ENCODE peak calls at places on chromosome X, in eight cellular contexts. E is lower lobe of right lung, K is astrocyte of the cerebellum, J is AG09309, U is fibroblast of mammary gland, T is HFF-Myc, D is lower leg skin, B is progenitor cell of endocrine pancreas. X is an unnamed sample.

GRCh38 chrX:105219454-105220401 is 766 bp downstream of the TEX13A start:
- DNase-seq in U (no peak), D (no peak), T (no peak), E (no peak), B (no peak), K (no peak), J (no peak), X (no peak)

GRCh38 chrX:99722094-99722493 is 688.0 kb downstream of the PCDH19 start:
- DNase-seq in U (no peak), T (no peak), K (no peak), B (no peak), D (no peak), E (no peak), J (no peak), X (no peak)

GRCh38 chrX:108671526-108671925 is 64.8 kb downstream of the IRS4 start:
- DNase-seq in K (no peak), J (no peak), E (no peak), U (no peak), D (no peak), B (no peak), T (no peak), X (no peak)

GRCh38 chrX:10833299-10834169 is 213.1 kb upstream of the MID1 start:
- DNase-seq in U (peak), B (peak), K (no peak), D (peak), J (no peak), T (no peak), E (peak), X (peak)

GRCh38 chrX:151098996-151099395 is 77.4 kb upstream of the GPR50 start:
- DNase-seq in D (no peak), E (no peak), U (no peak), B (no peak), K (no peak), T (no peak), J (no peak), X (no peak)

GRCh38 chrX:120746153-120746552 is 116.3 kb upstream of the C1GALT1C1 start:
- DNase-seq in T (no peak), E (no peak), K (no peak), D (no peak), J (no peak), U (no peak), B (no peak), X (no peak)

GRCh38 chrX:118480172-118480571 is 15.4 kb upstream of the DOCK11 start:
- DNase-seq in J (no peak), K (no peak), B (no peak), U (no peak), T (peak), D (no peak), E (no peak), X (no peak)

GRCh38 chrX:81121513-81122363 is 80.0 kb downstream of the HMGN5 start:
- DNase-seq in K (peak), T (peak), E (peak), J (peak), B (peak), U (peak), D (peak), X (peak)

GRCh38 chrX:17521871-17522693 is 147.1 kb downstream of the NHS start:
- DNase-seq in U (peak), D (no peak), J (no peak), B (no peak), E (no peak), T (peak), K (no peak), X (no peak)

GRCh38 chrX:12986886-12987285 is 12.0 kb downstream of the TMSB4X start:
- DNase-seq in D (no peak), U (no peak), E (no peak), T (no peak), B (no peak), J (no peak), K (no peak), X (no peak)

GRCh38 chrX:96918864-96919263 is 35.2 kb downstream of the RPA4 start:
- DNase-seq in E (no peak), B (no peak), D (no peak), U (no peak), J (no peak), T (no peak), K (no peak), X (no peak)

GRCh38 chrX:153457136-153457825 is 11.4 kb upstream of the TREX2 start:
- DNase-seq in U (no peak), D (no peak), E (no peak), K (no peak), T (no peak), B (no peak), J (no peak), X (no peak)

GRCh38 chrX:7147431-7147977 is at the start of gene STS:
- DNase-seq in K (no peak), D (peak), J (no peak), U (peak), B (peak), T (no peak), E (peak), X (no peak)

GRCh38 chrX:43958529-43958928 is 14.7 kb downstream of the NDP start:
- DNase-seq in E (no peak), T (peak), K (peak), J (peak), D (no peak), U (peak), B (no peak), X (no peak)

GRCh38 chrX:56975611-56976010 is 19.7 kb downstream of the SPIN3 start:
- DNase-seq in J (no peak), K (no peak), U (peak), D (no peak), E (no peak), T (no peak), B (no peak), X (no peak)

GRCh38 chrX:119502727-119503483 is 34.7 kb downstream of the SLC25A5 start:
- DNase-seq in U (peak), B (no peak), D (peak), J (no peak), E (peak), K (no peak), T (no peak), X (no peak)

GRCh38 chrX:137031517-137032377 is 2.0 kb downstream of the GPR101 start:
- DNase-seq in U (peak), T (peak), K (no peak), E (no peak), J (no peak), B (no peak), D (no peak), X (no peak)

GRCh38 chrX:38561126-38561868 is at the start of gene TSPAN7:
- DNase-seq in B (peak), T (no peak), D (peak), K (no peak), E (peak), U (peak), J (no peak), X (peak)

GRCh38 chrX:72123471-72124185 is 8.1 kb downstream of the RTL5 start:
- DNase-seq in E (peak), U (no peak), K (no peak), T (no peak), B (no peak), J (no peak), D (peak), X (no peak)

GRCh38 chrX:38205037-38205436 is 15.6 kb downstream of the SRPX start:
- DNase-seq in D (no peak), K (no peak), B (no peak), J (no peak), U (no peak), E (no peak), T (no peak), X (no peak)

GRCh38 chrX:74578137-74578536 is 36.3 kb downstream of the RLIM start:
- DNase-seq in J (no peak), U (no peak), K (no peak), E (no peak), B (no peak), T (no peak), D (no peak), X (no peak)

GRCh38 chrX:10288400-10288799 is 131.6 kb downstream of the CLCN4 start:
- DNase-seq in U (no peak), D (no peak), J (no peak), B (no peak), T (no peak), K (peak), E (no peak), X (no peak)

GRCh38 chrX:17635231-17635630 is 102.1 kb upstream of the SCML1 start:
- DNase-seq in E (no peak), T (no peak), D (no peak), K (no peak), U (no peak), B (peak), J (no peak), X (no peak)

GRCh38 chrX:103608305-103608963 is 671 bp downstream of the TCEAL3 start:
- DNase-seq in E (peak), D (no peak), K (no peak), J (no peak), U (no peak), T (no peak), B (no peak), X (no peak)

GRCh38 chrX:13851996-13852695 is 35.3 kb upstream of the GPM6B start:
- DNase-seq in J (no peak), T (no peak), E (no peak), D (no peak), U (no peak), B (no peak), K (no peak), X (no peak)

GRCh38 chrX:72027024-72027913 is 104.4 kb downstream of the RTL5 start:
- DNase-seq in J (no peak), K (no peak), U (no peak), B (no peak), D (peak), E (no peak), T (no peak), X (no peak)

GRCh38 chrX:41870719-41871151 is 52.6 kb downstream of the CASK start:
- DNase-seq in E (peak), K (no peak), D (no peak), U (no peak), T (no peak), B (no peak), J (no peak), X (no peak)

DNA sequence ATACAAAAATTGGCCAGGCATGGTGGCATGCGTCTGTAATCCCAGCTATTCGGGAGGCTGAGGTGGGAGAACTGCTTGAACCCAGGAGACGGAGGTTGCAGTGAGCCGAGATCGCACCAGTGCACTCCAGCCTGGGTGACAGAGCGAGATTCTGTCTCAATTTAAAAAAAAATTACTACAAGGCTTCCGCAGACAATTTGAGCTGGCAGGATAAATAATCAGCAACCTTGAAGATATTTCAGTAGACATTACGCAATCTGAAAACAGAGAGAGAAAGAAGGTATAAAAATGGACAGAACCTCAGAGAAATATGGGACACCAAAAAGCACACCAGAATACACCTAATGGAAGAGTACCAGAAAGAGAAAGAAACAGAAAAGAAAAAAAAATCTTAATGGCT is 25.3 kb downstream of the HS6ST2 start:
- DNase-seq in T (no peak), B (no peak), K (no peak), U (no peak), J (no peak), E (no peak), D (no peak), X (no peak)
- TF ChIP-seq CTCF in T (no peak), B (no peak), K (no peak), U (no peak), J (no peak), E (no peak), D (no peak), X (no peak)

DNA sequence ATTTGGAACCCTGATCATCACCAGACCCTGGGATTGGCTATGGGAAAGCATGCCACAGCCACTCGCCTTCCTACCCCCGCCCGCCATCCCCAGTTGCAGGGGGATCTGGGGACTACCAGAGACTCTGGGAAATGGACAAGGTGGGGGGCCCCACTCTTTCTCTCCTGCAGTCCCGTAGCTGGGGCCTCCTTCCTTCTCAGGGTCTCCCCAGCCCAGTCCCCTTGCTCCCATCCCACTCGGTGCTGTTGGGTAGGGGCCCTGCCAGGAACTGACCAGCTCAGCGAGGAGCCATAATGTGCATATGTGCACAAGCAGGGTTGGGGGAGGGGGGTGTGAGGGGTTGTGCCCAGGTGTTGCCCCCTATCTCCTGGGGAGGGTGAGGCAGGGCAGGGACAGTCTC is 3.4 kb upstream of the USP11 start:
- DNase-seq in J (no peak), T (no peak), U (no peak), K (no peak), B (no peak), E (no peak), D (peak), X (no peak)
- TF ChIP-seq CTCF in J (no peak), T (no peak), U (no peak), K (no peak), B (no peak), E (no peak), D (no peak), X (no peak)

GRCh38 chrX:115900425-115900824 is 270.1 kb upstream of the AGTR2 start:
- DNase-seq in J (no peak), K (no peak), E (no peak), B (no peak), D (no peak), T (no peak), U (no peak), X (no peak)

GRCh38 chrX:115897956-115898355 is 272.6 kb upstream of the AGTR2 start:
- DNase-seq in D (no peak), T (no peak), K (no peak), J (no peak), B (no peak), U (no peak), E (no peak), X (no peak)

GRCh38 chrX:115896362-115896761 is 274.2 kb upstream of the AGTR2 start:
- DNase-seq in D (no peak), T (no peak), U (no peak), K (no peak), B (no peak), E (no peak), J (no peak), X (no peak)

GRCh38 chrX:115895678-115896329 is 274.7 kb upstream of the AGTR2 start:
- DNase-seq in B (no peak), T (no peak), U (no peak), D (no peak), E (no peak), J (no peak), K (no peak), X (no peak)

GRCh38 chrX:115898382-115899001 is 272.1 kb upstream of the AGTR2 start:
- DNase-seq in T (no peak), B (no peak), K (no peak), J (no peak), D (no peak), E (no peak), U (peak), X (no peak)
- TF ChIP-seq CTCF in T (no peak), B (peak), K (no peak), J (peak), D (no peak), E (no peak), U (peak), X (no peak)

DNA sequence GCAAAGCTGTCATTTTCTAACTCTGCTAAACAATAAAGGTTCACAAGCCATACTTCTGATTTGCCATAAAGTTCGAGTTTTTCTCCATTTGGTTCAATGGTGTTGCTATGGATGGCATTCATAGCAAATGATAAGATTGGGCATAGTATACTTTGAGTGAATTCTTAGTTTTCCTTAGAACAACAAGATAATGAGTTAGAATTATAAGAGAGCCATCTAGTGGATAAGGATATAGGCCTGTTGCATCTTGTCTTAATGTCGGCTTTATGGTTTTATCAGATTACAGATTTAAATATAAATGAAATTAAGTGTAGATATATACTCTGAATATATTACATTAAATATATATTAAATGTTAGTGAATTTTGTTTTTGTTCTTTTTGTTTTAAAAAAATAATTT is 644.6 kb downstream of the IL1RAPL1 start:
- DNase-seq in T (no peak), U (peak), J (no peak), B (no peak), E (no peak), K (no peak), D (no peak), X (no peak)
- TF ChIP-seq CTCF in T (peak), U (peak), J (no peak), B (peak), E (no peak), K (no peak), D (no peak), X (no peak)

GRCh38 chrX:28552322-28552721 is 34.9 kb upstream of the IL1RAPL1 start:
- DNase-seq in E (no peak), B (no peak), J (no peak), K (no peak), U (peak), T (no peak), D (no peak), X (no peak)

GRCh38 chrX:28549839-28550238 is 37.4 kb upstream of the IL1RAPL1 start:
- DNase-seq in K (no peak), T (no peak), B (no peak), E (no peak), U (no peak), J (no peak), D (no peak), X (no peak)

GRCh38 chrX:28552882-28553829 is 34.1 kb upstream of the IL1RAPL1 start:
- DNase-seq in U (no peak), K (no peak), T (no peak), E (no peak), D (no peak), B (no peak), J (no peak), X (no peak)

DNA sequence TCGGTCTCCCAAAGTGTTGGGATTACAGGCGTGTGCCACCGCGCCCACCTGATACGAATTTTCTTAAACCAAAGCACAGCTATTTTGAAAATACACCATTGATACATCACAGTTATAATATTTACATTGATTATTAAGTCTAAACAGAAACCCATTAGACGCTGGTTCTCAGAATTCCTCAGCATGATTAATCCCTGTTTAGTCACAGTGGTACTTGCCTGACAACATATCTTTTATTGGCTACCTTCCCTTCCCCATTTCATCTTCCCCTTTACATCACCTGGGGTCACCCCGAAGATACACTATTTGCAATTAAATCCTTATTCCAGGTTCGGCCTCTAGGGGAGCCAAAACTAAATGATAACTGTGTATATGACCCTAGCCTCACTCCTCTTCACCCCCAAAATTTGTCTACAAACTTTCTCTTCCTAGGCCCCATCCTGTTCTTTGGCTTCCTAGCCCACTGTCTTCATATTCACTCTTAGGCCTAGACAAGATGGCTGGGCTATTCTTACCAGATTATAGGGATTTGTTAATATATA is 36.8 kb upstream of the IL1RAPL1 start:
- DNase-seq in U (no peak), B (no peak), K (no peak), J (no peak), E (no peak), T (no peak), D (no peak), X (no peak)
- TF ChIP-seq CTCF in U (no peak), B (no peak), K (no peak), J (no peak), E (no peak), T (no peak), D (no peak), X (no peak)